ENCODE peak calls at places on chromosomes 16 and 17, in seven cellular contexts. One of them, this sample, is unnamed.

GRCh38 chr17:69802045-69802740 is 272.8 kb upstream of the KCNJ16 start:
- DNase-seq in left lung: no peak
- DNase-seq in fibroblast of mammary gland: no peak
- DNase-seq in lower leg skin: no peak
- DNase-seq in GM13976: no peak
- DNase-seq in brain microvascular endothelial cell: no peak
- DNase-seq in pancreas: no peak
- DNase-seq in this sample: no peak

GRCh38 chr17:12958786-12959185 is 59.0 kb downstream of the ELAC2 start:
- DNase-seq in fibroblast of mammary gland: peak; percentile 89
- DNase-seq in pancreas: no peak
- DNase-seq in lower leg skin: no peak
- DNase-seq in left lung: no peak
- DNase-seq in GM13976: no peak
- DNase-seq in brain microvascular endothelial cell: no peak
- DNase-seq in this sample: no peak

GRCh38 chr16:88026964-88027938 is 76.0 kb downstream of the BANP start:
- DNase-seq in fibroblast of mammary gland: no peak
- DNase-seq in brain microvascular endothelial cell: no peak
- DNase-seq in GM13976: no peak
- DNase-seq in pancreas: no peak
- DNase-seq in lower leg skin: no peak
- DNase-seq in left lung: no peak
- DNase-seq in this sample: no peak

GRCh38 chr17:28199115-28199514 is 119.9 kb upstream of the TMEM97 start:
- DNase-seq in lower leg skin: no peak
- DNase-seq in left lung: no peak
- DNase-seq in fibroblast of mammary gland: no peak
- DNase-seq in GM13976: no peak
- DNase-seq in pancreas: no peak
- DNase-seq in brain microvascular endothelial cell: no peak
- DNase-seq in this sample: no peak

GRCh38 chr17:2893422-2893914 is 97.2 kb downstream of the RAP1GAP2 start:
- DNase-seq in GM13976: no peak
- DNase-seq in brain microvascular endothelial cell: no peak
- DNase-seq in lower leg skin: no peak
- DNase-seq in left lung: no peak
- DNase-seq in pancreas: peak; percentile 95
- DNase-seq in fibroblast of mammary gland: no peak
- DNase-seq in this sample: no peak

GRCh38 chr17:82679586-82680465 is 18.7 kb downstream of the RAB40B start:
- DNase-seq in brain microvascular endothelial cell: no peak
- DNase-seq in left lung: no peak
- DNase-seq in GM13976: no peak
- DNase-seq in pancreas: no peak
- DNase-seq in fibroblast of mammary gland: no peak
- DNase-seq in lower leg skin: no peak
- DNase-seq in this sample: no peak

GRCh38 chr17:8941520-8941919 is 24.0 kb downstream of the PIK3R5 start:
- DNase-seq in left lung: no peak
- DNase-seq in lower leg skin: no peak
- DNase-seq in fibroblast of mammary gland: no peak
- DNase-seq in GM13976: peak; percentile 46
- DNase-seq in brain microvascular endothelial cell: no peak
- DNase-seq in pancreas: no peak
- DNase-seq in this sample: no peak

GRCh38 chr17:30928584-30928983 is 6.8 kb downstream of the ADAP2 start:
- DNase-seq in pancreas: no peak
- DNase-seq in left lung: no peak
- DNase-seq in GM13976: no peak
- DNase-seq in brain microvascular endothelial cell: no peak
- DNase-seq in lower leg skin: no peak
- DNase-seq in fibroblast of mammary gland: no peak
- DNase-seq in this sample: no peak

GRCh38 chr17:29062215-29062614 is 19.3 kb downstream of the PIPOX start:
- DNase-seq in lower leg skin: no peak
- DNase-seq in brain microvascular endothelial cell: no peak
- DNase-seq in left lung: no peak
- DNase-seq in GM13976: no peak
- DNase-seq in pancreas: no peak
- DNase-seq in fibroblast of mammary gland: no peak
- DNase-seq in this sample: no peak

GRCh38 chr16:64481497-64481896 is 640.4 kb downstream of the CDH11 start:
- DNase-seq in brain microvascular endothelial cell: no peak
- DNase-seq in lower leg skin: no peak
- DNase-seq in fibroblast of mammary gland: no peak
- DNase-seq in pancreas: no peak
- DNase-seq in GM13976: no peak
- DNase-seq in left lung: no peak
- DNase-seq in this sample: no peak

GRCh38 chr16:57609541-57610401 is 18.7 kb upstream of the ADGRG1 start:
- DNase-seq in pancreas: peak; percentile 65
- DNase-seq in brain microvascular endothelial cell: no peak
- DNase-seq in lower leg skin: peak; percentile 15
- DNase-seq in GM13976: peak; percentile 86
- DNase-seq in left lung: peak; percentile 30
- DNase-seq in fibroblast of mammary gland: no peak
- DNase-seq in this sample: peak; percentile 90

GRCh38 chr16:47262938-47263337 is 119.2 kb upstream of the NETO2 start:
- DNase-seq in left lung: no peak
- DNase-seq in lower leg skin: no peak
- DNase-seq in pancreas: no peak
- DNase-seq in fibroblast of mammary gland: no peak
- DNase-seq in GM13976: no peak
- DNase-seq in brain microvascular endothelial cell: no peak
- DNase-seq in this sample: no peak

GRCh38 chr17:78623541-78623940 is 46.3 kb upstream of the DNAH17 start:
- DNase-seq in GM13976: no peak
- DNase-seq in brain microvascular endothelial cell: no peak
- DNase-seq in left lung: no peak
- DNase-seq in pancreas: no peak
- DNase-seq in lower leg skin: no peak
- DNase-seq in fibroblast of mammary gland: no peak
- DNase-seq in this sample: no peak

GRCh38 chr17:4476017-4476416 is 22.7 kb upstream of the SPNS2 start:
- DNase-seq in pancreas: no peak
- DNase-seq in GM13976: no peak
- DNase-seq in left lung: no peak
- DNase-seq in lower leg skin: no peak
- DNase-seq in brain microvascular endothelial cell: no peak
- DNase-seq in fibroblast of mammary gland: no peak
- DNase-seq in this sample: no peak

GRCh38 chr16:31052131-31052530 is 18.8 kb downstream of the STX4 start:
- DNase-seq in pancreas: no peak
- DNase-seq in lower leg skin: peak; percentile 55
- DNase-seq in GM13976: no peak
- DNase-seq in fibroblast of mammary gland: peak; percentile 99
- DNase-seq in brain microvascular endothelial cell: peak; percentile 93
- DNase-seq in left lung: peak; percentile 59
- DNase-seq in this sample: no peak

GRCh38 chr17:76547183-76547641 is 7.4 kb downstream of the PRCD start:
- DNase-seq in left lung: no peak
- DNase-seq in brain microvascular endothelial cell: peak; percentile 76
- DNase-seq in GM13976: peak; percentile 78
- DNase-seq in fibroblast of mammary gland: peak; percentile 90
- DNase-seq in lower leg skin: no peak
- DNase-seq in pancreas: peak; percentile 57
- DNase-seq in this sample: no peak

GRCh38 chr16:85338638-85338982 is 226.3 kb upstream of the CIBAR2 start:
- DNase-seq in pancreas: no peak
- DNase-seq in left lung: no peak
- DNase-seq in GM13976: no peak
- DNase-seq in lower leg skin: no peak
- DNase-seq in fibroblast of mammary gland: no peak
- DNase-seq in brain microvascular endothelial cell: no peak
- DNase-seq in this sample: no peak

GRCh38 chr17:17935321-17936271 is 36.6 kb downstream of the TOM1L2 start:
- DNase-seq in lower leg skin: peak; percentile 72
- DNase-seq in left lung: peak; percentile 62
- DNase-seq in fibroblast of mammary gland: peak; percentile 92
- DNase-seq in pancreas: no peak
- DNase-seq in GM13976: no peak
- DNase-seq in brain microvascular endothelial cell: peak; percentile 86
- DNase-seq in this sample: no peak

GRCh38 chr17:29613371-29613837 is 9.3 kb downstream of the CORO6 start:
- DNase-seq in brain microvascular endothelial cell: peak; percentile 91
- DNase-seq in GM13976: peak; percentile 89
- DNase-seq in lower leg skin: peak; percentile 91
- DNase-seq in pancreas: peak; percentile 86
- DNase-seq in fibroblast of mammary gland: peak; percentile 86
- DNase-seq in left lung: peak; percentile 92
- DNase-seq in this sample: peak; percentile 50

GRCh38 chr17:51860934-51861561 is 297.5 kb downstream of the CA10 start:
- DNase-seq in GM13976: peak; percentile 22
- DNase-seq in brain microvascular endothelial cell: peak; percentile 10
- DNase-seq in lower leg skin: no peak
- DNase-seq in left lung: no peak
- DNase-seq in fibroblast of mammary gland: peak; percentile 15
- DNase-seq in pancreas: peak; percentile 33
- DNase-seq in this sample: no peak

GRCh38 chr16:16163571-16163970 is 59.7 kb downstream of the ABCC6 start:
- DNase-seq in pancreas: no peak
- DNase-seq in left lung: no peak
- DNase-seq in lower leg skin: no peak
- DNase-seq in brain microvascular endothelial cell: no peak
- DNase-seq in fibroblast of mammary gland: no peak
- DNase-seq in GM13976: no peak
- DNase-seq in this sample: no peak

GRCh38 chr17:38653679-38654078 is 21.1 kb downstream of the EPOP start:
- DNase-seq in left lung: no peak
- DNase-seq in pancreas: no peak
- DNase-seq in lower leg skin: no peak
- DNase-seq in GM13976: peak; percentile 37
- DNase-seq in fibroblast of mammary gland: no peak
- DNase-seq in brain microvascular endothelial cell: no peak
- DNase-seq in this sample: no peak

GRCh38 chr17:46003907-46004748 is 5.1 kb downstream of the STH start:
- DNase-seq in left lung: no peak
- DNase-seq in pancreas: peak; percentile 93
- DNase-seq in lower leg skin: no peak
- DNase-seq in fibroblast of mammary gland: no peak
- DNase-seq in GM13976: no peak
- DNase-seq in brain microvascular endothelial cell: no peak
- DNase-seq in this sample: no peak

GRCh38 chr16:27222499-27223225 is 19.3 kb downstream of the KDM8 start:
- DNase-seq in GM13976: peak; percentile 19
- DNase-seq in brain microvascular endothelial cell: no peak
- DNase-seq in left lung: no peak
- DNase-seq in fibroblast of mammary gland: peak; percentile 63
- DNase-seq in lower leg skin: peak; percentile 55
- DNase-seq in pancreas: no peak
- DNase-seq in this sample: no peak
- TF ChIP-seq CTCF in GM13976: no peak
- TF ChIP-seq CTCF in brain microvascular endothelial cell: no peak
- TF ChIP-seq CTCF in left lung: no peak
- TF ChIP-seq CTCF in fibroblast of mammary gland: no peak
- TF ChIP-seq CTCF in lower leg skin: no peak
- TF ChIP-seq CTCF in pancreas: no peak
- TF ChIP-seq CTCF in this sample: no peak

DNA sequence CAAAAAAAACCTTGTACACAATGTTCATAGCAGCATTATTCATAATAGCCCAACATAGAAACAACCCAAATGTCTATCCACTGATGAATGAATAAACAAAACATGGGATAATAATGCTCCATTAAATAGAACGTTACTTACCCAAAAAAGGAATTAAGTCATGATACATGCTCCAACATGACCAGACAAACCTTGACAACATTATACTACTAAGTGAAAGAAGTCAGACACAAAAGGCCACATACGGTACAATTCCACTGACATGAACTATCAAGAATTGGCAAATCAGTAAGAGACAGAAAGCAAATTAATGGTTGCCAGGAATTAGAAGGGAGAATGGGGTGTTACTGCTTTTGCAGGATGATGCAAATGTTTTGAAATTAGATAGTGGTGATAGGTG is 193.8 kb upstream of the SHISA6 start:
- DNase-seq in GM13976: no peak
- DNase-seq in lower leg skin: no peak
- DNase-seq in pancreas: no peak
- DNase-seq in brain microvascular endothelial cell: no peak
- DNase-seq in fibroblast of mammary gland: no peak
- DNase-seq in left lung: no peak
- DNase-seq in this sample: no peak
- TF ChIP-seq CTCF in GM13976: no peak
- TF ChIP-seq CTCF in lower leg skin: no peak
- TF ChIP-seq CTCF in pancreas: no peak
- TF ChIP-seq CTCF in brain microvascular endothelial cell: no peak
- TF ChIP-seq CTCF in fibroblast of mammary gland: no peak
- TF ChIP-seq CTCF in left lung: no peak
- TF ChIP-seq CTCF in this sample: no peak

GRCh38 chr17:72412650-72413076 is 291.8 kb downstream of the SOX9 start:
- DNase-seq in fibroblast of mammary gland: peak; percentile 75
- DNase-seq in pancreas: no peak
- DNase-seq in brain microvascular endothelial cell: no peak
- DNase-seq in lower leg skin: no peak
- DNase-seq in left lung: no peak
- DNase-seq in GM13976: no peak
- DNase-seq in this sample: no peak
- TF ChIP-seq CTCF in fibroblast of mammary gland: no peak
- TF ChIP-seq CTCF in pancreas: no peak
- TF ChIP-seq CTCF in brain microvascular endothelial cell: no peak
- TF ChIP-seq CTCF in lower leg skin: no peak
- TF ChIP-seq CTCF in left lung: no peak
- TF ChIP-seq CTCF in GM13976: no peak
- TF ChIP-seq CTCF in this sample: no peak

DNA sequence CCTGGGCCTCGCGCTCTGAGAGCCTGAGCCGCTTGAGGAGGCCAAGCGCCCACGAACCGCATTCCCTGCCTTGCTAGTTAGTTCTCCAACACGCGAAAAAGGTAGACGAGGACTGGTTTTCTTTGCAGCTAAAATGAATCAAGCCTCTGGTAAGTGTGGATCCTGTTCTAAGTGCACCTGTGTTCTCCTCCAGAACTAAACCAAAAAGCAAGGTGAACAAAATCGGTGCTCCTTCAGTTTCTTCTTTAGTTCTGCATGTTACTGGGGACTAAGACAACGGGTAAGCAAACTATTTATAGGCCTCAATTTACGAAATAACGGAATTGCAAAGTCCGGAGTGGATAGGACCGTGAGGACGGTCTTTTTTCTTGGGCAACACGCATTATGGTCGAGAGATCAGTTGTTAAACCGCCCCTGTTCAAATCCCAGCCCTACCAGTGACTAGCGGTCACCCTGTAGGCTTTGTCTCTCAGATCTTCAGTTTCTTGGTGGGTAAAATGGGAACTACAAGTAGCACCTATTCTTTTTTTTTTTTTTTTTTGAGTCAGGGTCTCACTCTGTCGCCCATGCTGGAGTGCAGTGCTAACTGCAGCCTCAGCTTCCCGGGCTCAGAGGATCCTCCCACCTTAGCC is 993 bp upstream of the ANKRD11 start:
- DNase-seq in fibroblast of mammary gland: no peak
- DNase-seq in pancreas: no peak
- DNase-seq in lower leg skin: no peak
- DNase-seq in brain microvascular endothelial cell: no peak
- DNase-seq in GM13976: peak; percentile 30
- DNase-seq in left lung: no peak
- DNase-seq in this sample: no peak
- TF ChIP-seq CTCF in fibroblast of mammary gland: peak; percentile 12
- TF ChIP-seq CTCF in pancreas: no peak
- TF ChIP-seq CTCF in lower leg skin: no peak
- TF ChIP-seq CTCF in brain microvascular endothelial cell: peak; percentile 36
- TF ChIP-seq CTCF in GM13976: no peak
- TF ChIP-seq CTCF in left lung: no peak
- TF ChIP-seq CTCF in this sample: peak; percentile 21

This sample was measured in GM12864.